ENCODE peak calls at places on chromosomes 13 and 19, in four cellular contexts. B is A549, A is neural progenitor cell, Y is psoas muscle. U is an unnamed sample.

GRCh38 chr19:9741476-9742171 is 26.9 kb downstream of the ZNF846 start:
- DNase-seq in B (no peak), A (no peak), Y (no peak), U (no peak)

GRCh38 chr13:50080856-50081105 is 65.5 kb downstream of the KCNRG start:
- DNase-seq in B (no peak), A (no peak), Y (no peak), U (no peak)

GRCh38 chr13:109730832-109731335 is 55.5 kb downstream of the IRS2 start:
- DNase-seq in B (no peak), A (no peak), Y (no peak), U (no peak)

GRCh38 chr13:71828117-71828516 is 38.9 kb downstream of the DACH1 start:
- DNase-seq in B (no peak), A (no peak), Y (no peak), U (no peak)

GRCh38 chr19:12913871-12914690 is 5.0 kb downstream of the SYCE2 start:
- DNase-seq in B (no peak), A (peak; percentile 23), Y (no peak), U (peak; percentile 45)

GRCh38 chr19:43812689-43813088 is 10.4 kb upstream of the LYPD5 start:
- DNase-seq in B (no peak), A (no peak), Y (no peak), U (no peak)

GRCh38 chr13:24264976-24265375 is 44.4 kb upstream of the C1QTNF9 start:
- DNase-seq in B (no peak), A (no peak), Y (no peak), U (peak; percentile 51)

GRCh38 chr19:12222980-12223630 is 60.2 kb downstream of the ZNF136 start:
- DNase-seq in B (no peak), A (no peak), Y (no peak), U (no peak)

GRCh38 chr13:39417131-39417530 is 185.9 kb downstream of the LHFPL6 start:
- DNase-seq in B (no peak), A (peak; percentile 61), Y (no peak), U (no peak)

GRCh38 chr13:109939105-109939504 is 152.7 kb upstream of the IRS2 start:
- DNase-seq in B (no peak), A (no peak), Y (no peak), U (no peak)

GRCh38 chr13:77535448-77535847 is at the start of gene SCEL:
- DNase-seq in B (no peak), A (no peak), Y (no peak), U (no peak)

GRCh38 chr13:79458436-79458835 is 22.5 kb upstream of the NDFIP2 start:
- DNase-seq in B (no peak), A (no peak), Y (no peak), U (no peak)

GRCh38 chr13:96041326-96042092 is 11.7 kb downstream of the UGGT2 start:
- DNase-seq in B (no peak), A (no peak), Y (no peak), U (no peak)

GRCh38 chr13:95296326-95296939 is 4.8 kb downstream of the ABCC4 start:
- DNase-seq in B (peak; percentile 49), A (peak; percentile 65), Y (peak; percentile 74), U (peak; percentile 66)

GRCh38 chr13:44101347-44102083 is 221.8 kb downstream of the LACC1 start:
- DNase-seq in B (no peak), A (no peak), Y (no peak), U (no peak)

GRCh38 chr13:36188446-36188845 is 25.9 kb downstream of the SOHLH2 start:
- DNase-seq in B (no peak), A (no peak), Y (no peak), U (no peak)

GRCh38 chr13:30700364-30700763 is 35.0 kb upstream of the ALOX5AP start:
- DNase-seq in B (no peak), A (no peak), Y (no peak), U (no peak)

GRCh38 chr13:52838433-52839107 is 9.9 kb downstream of the PCDH8 start:
- DNase-seq in B (no peak), A (peak; percentile 21), Y (no peak), U (no peak)

GRCh38 chr19:33239223-33239975 is 13.7 kb upstream of the SLC7A10 start:
- DNase-seq in B (no peak), A (no peak), Y (no peak), U (no peak)

GRCh38 chr13:51831519-51831918 is 13.5 kb downstream of the TMEM272 start:
- DNase-seq in B (no peak), A (no peak), Y (no peak), U (no peak)

GRCh38 chr19:39411832-39412099 is 703 bp upstream of the PLEKHG2 start:
- DNase-seq in B (peak; percentile 97), A (peak; percentile 93), Y (peak; percentile 95), U (peak; percentile 96)

GRCh38 chr13:100644328-100644727 is 30.3 kb downstream of the TMTC4 start:
- DNase-seq in B (no peak), A (no peak), Y (no peak), U (no peak)

GRCh38 chr13:60226507-60226906 is 62.8 kb upstream of the DIAPH3 start:
- DNase-seq in B (peak; percentile 28), A (peak; percentile 69), Y (no peak), U (peak; percentile 13)

GRCh38 chr19:52640916-52641315 is 2.8 kb upstream of the ZNF83 start:
- DNase-seq in B (no peak), A (peak; percentile 31), Y (no peak), U (no peak)

GRCh38 chr19:35975608-35976214 is 19.3 kb upstream of the SDHAF1 start:
- DNase-seq in B (no peak), A (peak; percentile 83), Y (no peak), U (no peak)

GRCh38 chr19:5436101-5436947 is 18.9 kb upstream of the ZNRF4 start:
- DNase-seq in B (peak; percentile 65), A (peak; percentile 95), Y (no peak), U (no peak)

GRCh38 chr19:53019684-53020083 is 6.0 kb downstream of the ERVV-1 start:
- DNase-seq in B (no peak), A (peak; percentile 64), Y (no peak), U (no peak)

GRCh38 chr19:47494729-47495128 is 10.7 kb upstream of the KPTN start:
- DNase-seq in B (no peak), A (no peak), Y (peak; percentile 49), U (no peak)

GRCh38 chr13:64540468-64540867 is 2689.7 kb downstream of the PCDH9 start:
- DNase-seq in B (peak; percentile 24), A (no peak), Y (no peak), U (no peak)

GRCh38 chr19:29516821-29517395 is 8.9 kb upstream of the VSTM2B start:
- DNase-seq in B (no peak), A (no peak), Y (peak; percentile 8), U (no peak)

GRCh38 chr13:114282143-114282685 is 813 bp downstream of the UPF3A start:
- DNase-seq in B (peak; percentile 71), A (peak; percentile 72), Y (peak; percentile 66), U (peak; percentile 44)

GRCh38 chr19:49081273-49081672 is 4.0 kb upstream of the SNRNP70 start:
- DNase-seq in B (no peak), A (no peak), Y (no peak), U (no peak)

GRCh38 chr19:48615145-48616040 is 517 bp upstream of the FAM83E start:
- DNase-seq in B (no peak), A (no peak), Y (no peak), U (no peak)

GRCh38 chr19:23790641-23791488 is 32.2 kb upstream of the ZNF681 start:
- DNase-seq in B (no peak), A (no peak), Y (no peak), U (no peak)

GRCh38 chr19:23799321-23799720 is 40.6 kb upstream of the ZNF681 start:
- DNase-seq in B (no peak), A (no peak), Y (no peak), U (no peak)

GRCh38 chr19:23800281-23800680 is 41.6 kb upstream of the ZNF681 start:
- DNase-seq in B (no peak), A (no peak), Y (no peak), U (no peak)

GRCh38 chr19:23792784-23793183 is 34.1 kb upstream of the ZNF681 start:
- DNase-seq in B (no peak), A (no peak), Y (no peak), U (no peak)

DNA sequence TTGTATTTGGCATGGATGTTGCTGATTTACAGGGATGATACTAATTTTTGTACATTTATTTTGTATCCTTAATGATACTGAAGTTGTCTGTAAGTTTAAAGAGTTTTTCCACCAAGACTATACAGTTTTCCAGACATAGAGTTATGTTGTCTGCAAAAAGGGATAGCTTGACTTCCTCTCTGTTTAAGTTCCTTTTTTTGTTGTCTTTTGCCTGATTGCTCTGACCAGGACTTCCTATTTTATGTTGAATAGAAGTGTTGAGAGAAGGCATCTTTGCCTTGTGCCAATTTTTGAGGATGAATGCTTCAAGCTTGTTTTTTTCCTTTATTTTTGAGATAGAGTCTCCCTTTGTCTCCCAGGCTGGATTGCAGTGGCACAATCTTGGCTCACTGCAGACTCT is 36.8 kb upstream of the ZNF681 start:
- DNase-seq in B (no peak), A (no peak), Y (no peak), U (no peak)
- H3K9me3 ChIP-seq in B (peaks cover 17% of the 10 kb centered on the region), A (no peaks in the 10 kb centered on the region), Y (no peaks in the 10 kb centered on the region), U (peaks cover 13% of the 10 kb centered on the region)

GRCh38 chr19:54804101-54804500 is 691 bp downstream of the KIR2DL4 start:
- DNase-seq in B (no peak), A (no peak), Y (no peak), U (no peak)

GRCh38 chr19:54805665-54806515 is 2.5 kb downstream of the KIR2DL4 start:
- DNase-seq in B (no peak), A (no peak), Y (no peak), U (no peak)

GRCh38 chr19:54803410-54803809 is at the start of gene KIR2DL4:
- DNase-seq in B (no peak), A (no peak), Y (no peak), U (peak; percentile 10)

GRCh38 chr19:54806516-54806838 is 3.1 kb downstream of the KIR2DL4 start:
- DNase-seq in B (no peak), A (no peak), Y (no peak), U (no peak)

DNA sequence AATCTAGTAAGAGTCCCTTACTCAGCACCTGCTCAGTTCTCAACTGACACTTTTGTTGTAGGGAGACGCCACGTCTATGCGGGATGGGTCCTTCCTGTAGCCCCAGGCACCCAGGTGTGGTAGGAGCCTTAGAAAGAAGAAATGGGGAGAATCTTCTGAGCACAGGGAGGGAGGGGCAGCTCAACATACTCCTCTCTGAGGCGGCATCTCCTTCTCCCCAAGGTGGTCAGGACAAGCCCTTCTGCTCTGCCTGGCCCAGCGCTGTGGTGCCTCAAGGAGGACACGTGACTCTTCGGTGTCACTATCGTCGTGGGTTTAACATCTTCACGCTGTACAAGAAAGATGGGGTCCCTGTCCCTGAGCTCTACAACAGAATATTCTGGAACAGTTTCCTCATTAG is 1.2 kb downstream of the KIR2DL4 start:
- DNase-seq in B (no peak), A (no peak), Y (no peak), U (no peak)
- H3K9me3 ChIP-seq in B (no peaks in the 10 kb centered on the region), A (peaks cover 6% of the 10 kb centered on the region), Y (no peaks in the 10 kb centered on the region), U (no peaks in the 10 kb centered on the region)

DNA sequence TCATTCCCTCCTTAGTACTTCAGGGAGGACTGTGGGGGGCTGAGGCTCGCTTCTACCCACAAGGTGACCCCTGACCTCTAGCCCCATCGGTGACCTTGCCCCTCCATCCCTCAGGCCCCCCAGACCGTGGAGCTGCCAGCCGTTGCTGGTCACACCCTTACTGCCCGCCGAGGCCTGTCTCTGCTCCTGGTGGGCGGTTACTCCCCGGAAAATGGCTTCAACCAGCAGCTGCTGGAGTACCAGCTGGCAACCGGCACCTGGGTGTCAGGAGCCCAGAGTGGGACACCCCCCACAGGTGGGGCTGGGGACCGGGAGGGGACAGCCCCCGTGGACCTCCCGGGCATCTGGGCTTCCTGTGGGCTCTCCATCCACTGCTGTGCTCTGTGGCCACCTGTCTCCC is 31.9 kb downstream of the MEGF8 start:
- DNase-seq in B (no peak), A (no peak), Y (no peak), U (no peak)
- H3K9me3 ChIP-seq in B (no peaks in the 10 kb centered on the region), A (no peaks in the 10 kb centered on the region), Y (no peaks in the 10 kb centered on the region), U (no peaks in the 10 kb centered on the region)

GRCh38 chr19:15622991-15623390 is 8.0 kb downstream of the CYP4F8 start:
- DNase-seq in B (no peak), A (no peak), Y (no peak), U (peak; percentile 57)
- H3K9me3 ChIP-seq in B (no peaks in the 10 kb centered on the region), A (peaks cover 7% of the 10 kb centered on the region), Y (peaks cover 3% of the 10 kb centered on the region), U (no peaks in the 10 kb centered on the region)

U was measured in transverse colon.